ENCODE peak calls at places on chromosome X, in ten cellular contexts. T is HFF-Myc; F is amniotic stem cell; B is stimulated activated CD4-positive, alpha-beta T cell treated with anti-CD3 and anti-CD28 coated beads, Interleukin-2, amount 100 ng/mL, for 48 hours; W is HEK293T; Q is A172; M is NCI-H1105; G is PC-3; O is heart left ventricle; I is stromal cell of bone marrow. Y is an unnamed sample.

GRCh38 chrX:53287493-53288138 is 6.2 kb upstream of the IQSEC2 start:
- DNase-seq in M (peak; percentile 36), I (peak; percentile 39), F (peak; percentile 24), Q (peak; percentile 80), O (peak; percentile 67), T (peak; percentile 65), G (peak; percentile 84), W (no peak), B (no peak), Y (no peak)

GRCh38 chrX:80765226-80765625 is 44.5 kb downstream of the BRWD3 start:
- DNase-seq in T (peak; percentile 15), O (no peak), Q (peak; percentile 63), W (no peak), G (peak; percentile 83), I (peak; percentile 23), B (no peak), F (peak; percentile 26), M (no peak), Y (peak; percentile 13)

GRCh38 chrX:123731987-123732678 is 719 bp downstream of the THOC2 start:
- DNase-seq in W (peak; percentile 26), M (no peak), O (peak; percentile 18), I (no peak), G (peak; percentile 15), F (no peak), Q (peak; percentile 7), T (no peak), B (peak; percentile 2), Y (no peak)

GRCh38 chrX:68920541-68920940 is 91.7 kb downstream of the EFNB1 start:
- DNase-seq in O (peak; percentile 35), G (no peak), T (no peak), B (no peak), W (no peak), F (no peak), M (no peak), Q (no peak), I (no peak), Y (no peak)

GRCh38 chrX:122880952-122881351 is 303.1 kb upstream of the GRIA3 start:
- DNase-seq in Q (no peak), G (no peak), B (no peak), W (no peak), M (no peak), O (no peak), T (no peak), F (no peak), I (no peak), Y (no peak)

GRCh38 chrX:104432321-104432720 is 133.7 kb upstream of the IL1RAPL2 start:
- DNase-seq in W (no peak), M (no peak), G (peak; percentile 70), T (no peak), Q (no peak), F (no peak), B (no peak), I (no peak), O (no peak), Y (no peak)

GRCh38 chrX:67524428-67524827 is 19.4 kb upstream of the AR start:
- DNase-seq in F (no peak), B (no peak), O (no peak), T (no peak), G (no peak), M (no peak), Q (no peak), I (no peak), W (no peak), Y (no peak)

GRCh38 chrX:107552976-107553375 is 75.3 kb upstream of the PRPS1 start:
- DNase-seq in W (no peak), O (no peak), F (no peak), Q (no peak), I (no peak), B (no peak), G (no peak), M (no peak), T (no peak), Y (no peak)

GRCh38 chrX:85084770-85085393 is 81.2 kb downstream of the APOOL start:
- DNase-seq in O (no peak), B (no peak), I (peak; percentile 13), Q (peak; percentile 18), W (peak; percentile 53), T (no peak), M (no peak), G (peak; percentile 55), F (peak; percentile 1), Y (peak; percentile 8)

GRCh38 chrX:13778916-13779315 is 38.0 kb downstream of the GPM6B start:
- DNase-seq in O (no peak), G (peak; percentile 50), I (peak; percentile 44), F (no peak), M (no peak), B (no peak), T (peak; percentile 16), Q (peak; percentile 66), W (no peak), Y (peak; percentile 21)

GRCh38 chrX:129433945-129434344 is 89.3 kb downstream of the SMARCA1 start:
- DNase-seq in M (no peak), W (no peak), I (no peak), B (no peak), Q (no peak), F (no peak), G (no peak), O (no peak), T (no peak), Y (no peak)

GRCh38 chrX:87098477-87098876 is 419.1 kb upstream of the KLHL4 start:
- DNase-seq in I (no peak), Q (no peak), B (no peak), O (no peak), M (no peak), T (no peak), G (no peak), W (no peak), F (no peak), Y (no peak)

GRCh38 chrX:119686087-119686639 is 6.8 kb downstream of the SEPTIN6 start:
- DNase-seq in O (peak; percentile 25), G (no peak), Q (no peak), I (no peak), W (no peak), F (no peak), M (no peak), B (no peak), T (no peak), Y (no peak)

GRCh38 chrX:133229361-133229760 is 11.2 kb upstream of the TFDP3 start:
- DNase-seq in Q (peak; percentile 54), G (peak; percentile 93), I (no peak), B (no peak), O (no peak), T (no peak), F (no peak), M (no peak), W (no peak), Y (peak; percentile 65)

GRCh38 chrX:153551135-153551534 is 33.7 kb downstream of the ATP2B3 start:
- DNase-seq in B (no peak), T (no peak), I (peak; percentile 18), F (no peak), M (no peak), W (no peak), G (no peak), O (no peak), Q (peak; percentile 49), Y (no peak)

GRCh38 chrX:129905787-129906580 is at the start of gene UTP14A:
- DNase-seq in B (peak; percentile 71), W (peak; percentile 89), M (peak; percentile 81), O (peak; percentile 88), I (peak; percentile 80), T (peak; percentile 74), Q (peak; percentile 74), F (peak; percentile 41), G (peak; percentile 94), Y (peak; percentile 86)

GRCh38 chrX:21800344-21800770 is 39.1 kb upstream of the MBTPS2 start:
- DNase-seq in B (no peak), F (no peak), T (no peak), Q (peak; percentile 65), G (peak; percentile 67), W (no peak), M (no peak), I (peak; percentile 28), O (no peak), Y (no peak)

GRCh38 chrX:110389570-110389969 is 30.9 kb downstream of the RTL9 start:
- DNase-seq in F (no peak), W (no peak), G (no peak), O (no peak), I (no peak), Q (no peak), T (no peak), B (no peak), M (no peak), Y (no peak)

GRCh38 chrX:154354013-154354412 is 20.4 kb downstream of the FLNA start:
- DNase-seq in Q (no peak), I (no peak), T (no peak), O (no peak), F (no peak), B (no peak), G (no peak), W (no peak), M (no peak), Y (no peak)

GRCh38 chrX:41002021-41002420 is 83.2 kb upstream of the USP9X start:
- DNase-seq in W (no peak), M (no peak), T (no peak), Q (no peak), I (no peak), G (no peak), O (no peak), B (no peak), F (no peak), Y (no peak)

GRCh38 chrX:2497961-2498780 is 2.6 kb downstream of the DHRSX start:
- DNase-seq in F (no peak), O (no peak), I (no peak), T (no peak), Q (no peak), M (no peak), W (no peak), G (no peak), B (no peak), Y (peak; percentile 57)

GRCh38 chrX:63918611-63919010 is 133.6 kb upstream of the ARHGEF9 start:
- DNase-seq in G (no peak), W (no peak), T (no peak), M (no peak), O (no peak), F (peak; percentile 11), I (peak; percentile 11), B (no peak), Q (no peak), Y (no peak)

GRCh38 chrX:12946838-12947544 is 27.9 kb upstream of the TMSB4X start:
- DNase-seq in Q (peak; percentile 89), I (peak; percentile 65), O (peak; percentile 62), B (peak; percentile 80), F (peak; percentile 68), W (peak; percentile 83), G (peak; percentile 93), M (peak; percentile 15), T (no peak), Y (peak; percentile 73)